ENCODE peak calls at places on chromosomes 13 and 19, in five cellular contexts. One of them, this sample, is unnamed.

GRCh38 chr19:8307965-8308866 is at the start of gene CD320:
- DNase-seq in AG04450: peak; percentile 64
- DNase-seq in IMR-90: peak; percentile 87
- DNase-seq in PC-3: peak; percentile 96
- DNase-seq in GM23338: peak; percentile 94
- DNase-seq in this sample: peak; percentile 87

GRCh38 chr13:73284475-73284874 is 225.7 kb downstream of the KLF5 start:
- DNase-seq in AG04450: no peak
- DNase-seq in IMR-90: no peak
- DNase-seq in PC-3: no peak
- DNase-seq in GM23338: no peak
- DNase-seq in this sample: no peak

GRCh38 chr13:23642110-23642509 is 71.9 kb downstream of the TNFRSF19 start:
- DNase-seq in AG04450: no peak
- DNase-seq in IMR-90: peak; percentile 30
- DNase-seq in PC-3: no peak
- DNase-seq in GM23338: no peak
- DNase-seq in this sample: no peak

GRCh38 chr13:77779461-77780272 is 82.2 kb downstream of the SLAIN1 start:
- DNase-seq in AG04450: peak; percentile 55
- DNase-seq in IMR-90: peak; percentile 74
- DNase-seq in PC-3: peak; percentile 63
- DNase-seq in GM23338: peak; percentile 76
- DNase-seq in this sample: peak; percentile 31

GRCh38 chr13:85997587-85997986 is 198.4 kb upstream of the SLITRK6 start:
- DNase-seq in AG04450: no peak
- DNase-seq in IMR-90: no peak
- DNase-seq in PC-3: no peak
- DNase-seq in GM23338: no peak
- DNase-seq in this sample: no peak

GRCh38 chr13:44575741-44576395 is at the start of gene TSC22D1:
- DNase-seq in AG04450: no peak
- DNase-seq in IMR-90: peak; percentile 56
- DNase-seq in PC-3: peak; percentile 21
- DNase-seq in GM23338: peak; percentile 56
- DNase-seq in this sample: peak; percentile 50

GRCh38 chr19:40144947-40145748 is 46.1 kb upstream of the MAP3K10 start:
- DNase-seq in AG04450: no peak
- DNase-seq in IMR-90: no peak
- DNase-seq in PC-3: no peak
- DNase-seq in GM23338: peak; percentile 7
- DNase-seq in this sample: no peak

GRCh38 chr19:5001547-5002131 is 32.7 kb downstream of the KDM4B start:
- DNase-seq in AG04450: no peak
- DNase-seq in IMR-90: peak; percentile 71
- DNase-seq in PC-3: peak; percentile 76
- DNase-seq in GM23338: peak; percentile 75
- DNase-seq in this sample: peak; percentile 65

GRCh38 chr13:93951153-93951552 is 528.3 kb downstream of the DCT start:
- DNase-seq in AG04450: no peak
- DNase-seq in IMR-90: peak; percentile 26
- DNase-seq in PC-3: peak; percentile 7
- DNase-seq in GM23338: peak; percentile 7
- DNase-seq in this sample: no peak

GRCh38 chr19:28066988-28067387 is 1146.0 kb downstream of the UQCRFS1 start:
- DNase-seq in AG04450: no peak
- DNase-seq in IMR-90: no peak
- DNase-seq in PC-3: no peak
- DNase-seq in GM23338: no peak
- DNase-seq in this sample: no peak

GRCh38 chr13:52130641-52131040 is 1.8 kb upstream of the NEK5 start:
- DNase-seq in AG04450: no peak
- DNase-seq in IMR-90: no peak
- DNase-seq in PC-3: peak; percentile 64
- DNase-seq in GM23338: no peak
- DNase-seq in this sample: no peak

GRCh38 chr13:41054919-41055619 is 6.2 kb upstream of the WBP4 start:
- DNase-seq in AG04450: no peak
- DNase-seq in IMR-90: no peak
- DNase-seq in PC-3: no peak
- DNase-seq in GM23338: peak; percentile 57
- DNase-seq in this sample: no peak

GRCh38 chr13:44107357-44108121 is 227.8 kb downstream of the LACC1 start:
- DNase-seq in AG04450: no peak
- DNase-seq in IMR-90: no peak
- DNase-seq in PC-3: no peak
- DNase-seq in GM23338: no peak
- DNase-seq in this sample: no peak

GRCh38 chr19:15197275-15198005 is 3.4 kb downstream of the NOTCH3 start:
- DNase-seq in AG04450: no peak
- DNase-seq in IMR-90: peak; percentile 18
- DNase-seq in PC-3: no peak
- DNase-seq in GM23338: no peak
- DNase-seq in this sample: no peak

GRCh38 chr19:40735003-40735771 is 15.1 kb downstream of the ACTMAP start:
- DNase-seq in AG04450: no peak
- DNase-seq in IMR-90: no peak
- DNase-seq in PC-3: no peak
- DNase-seq in GM23338: no peak
- DNase-seq in this sample: no peak

GRCh38 chr19:2329528-2329927 is 1.0 kb downstream of the SPPL2B start:
- DNase-seq in AG04450: no peak
- DNase-seq in IMR-90: no peak
- DNase-seq in PC-3: no peak
- DNase-seq in GM23338: no peak
- DNase-seq in this sample: no peak

GRCh38 chr19:12733369-12733896 is 1.1 kb downstream of the TRIR start:
- DNase-seq in AG04450: no peak
- DNase-seq in IMR-90: peak; percentile 45
- DNase-seq in PC-3: peak; percentile 53
- DNase-seq in GM23338: peak; percentile 54
- DNase-seq in this sample: no peak

GRCh38 chr19:11418518-11419506 is at the start of gene RGL3:
- DNase-seq in AG04450: no peak
- DNase-seq in IMR-90: no peak
- DNase-seq in PC-3: peak; percentile 33
- DNase-seq in GM23338: peak; percentile 95
- DNase-seq in this sample: peak; percentile 40

GRCh38 chr19:58408152-58409009 is at the start of gene ZNF584:
- DNase-seq in AG04450: peak; percentile 86
- DNase-seq in IMR-90: peak; percentile 93
- DNase-seq in PC-3: peak; percentile 96
- DNase-seq in GM23338: peak; percentile 99
- DNase-seq in this sample: peak; percentile 94

DNA sequence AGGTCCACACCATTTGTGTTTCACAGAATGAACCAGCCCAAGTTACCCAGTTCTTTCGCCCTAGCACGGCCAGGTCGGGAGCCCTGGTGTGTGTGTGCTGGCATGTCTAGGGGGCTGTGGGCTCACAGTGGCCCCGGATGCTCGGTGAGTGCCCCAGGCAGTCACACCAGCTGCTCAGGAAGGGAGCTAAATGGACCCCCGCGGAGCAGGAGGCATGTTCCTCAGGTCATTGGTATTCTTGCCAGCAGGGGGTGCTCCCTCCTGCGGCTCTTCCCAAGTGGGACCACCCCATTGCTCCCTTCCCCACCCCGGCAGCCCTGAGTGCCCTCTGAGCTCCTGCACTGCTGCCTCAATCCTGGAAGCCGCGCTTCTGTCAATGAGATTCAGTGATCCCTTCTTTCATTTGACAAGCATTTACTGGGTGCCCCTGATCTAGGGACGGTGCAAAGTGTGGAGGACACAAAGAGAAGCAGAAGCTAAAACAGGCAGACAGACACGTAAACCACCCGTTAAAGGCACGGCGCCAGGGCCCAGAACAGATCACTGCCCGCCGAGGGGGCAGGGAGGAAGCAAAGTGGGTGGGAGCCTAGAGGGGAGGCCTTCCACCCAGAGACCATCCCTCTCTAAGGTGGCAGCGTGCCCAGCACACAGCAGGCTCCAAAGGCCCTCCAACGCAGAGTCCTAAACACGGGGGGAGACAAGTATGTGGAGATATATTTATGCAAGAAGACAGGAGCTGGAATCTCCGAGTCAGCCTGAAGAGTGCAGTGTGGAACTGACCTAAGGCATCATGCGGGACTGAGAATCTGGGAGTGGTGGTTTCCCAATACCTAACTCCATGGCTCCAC is 5.2 kb upstream of the ADPRHL1 start:
- DNase-seq in AG04450: peak; percentile 13
- DNase-seq in IMR-90: peak; percentile 55
- DNase-seq in PC-3: no peak
- DNase-seq in GM23338: peak; percentile 59
- DNase-seq in this sample: peak; percentile 56
- TF ChIP-seq CTCF in AG04450: peak; percentile 64
- TF ChIP-seq CTCF in IMR-90: peak; percentile 37
- TF ChIP-seq CTCF in PC-3: peak; percentile 49
- TF ChIP-seq CTCF in GM23338: peak; percentile 49
- TF ChIP-seq CTCF in this sample: peak; percentile 63

GRCh38 chr19:16335226-16335625 is 10.6 kb downstream of the KLF2 start:
- DNase-seq in AG04450: no peak
- DNase-seq in IMR-90: no peak
- DNase-seq in PC-3: no peak
- DNase-seq in GM23338: no peak
- DNase-seq in this sample: no peak
- TF ChIP-seq CTCF in AG04450: no peak
- TF ChIP-seq CTCF in IMR-90: no peak
- TF ChIP-seq CTCF in PC-3: no peak
- TF ChIP-seq CTCF in GM23338: no peak
- TF ChIP-seq CTCF in this sample: no peak

DNA sequence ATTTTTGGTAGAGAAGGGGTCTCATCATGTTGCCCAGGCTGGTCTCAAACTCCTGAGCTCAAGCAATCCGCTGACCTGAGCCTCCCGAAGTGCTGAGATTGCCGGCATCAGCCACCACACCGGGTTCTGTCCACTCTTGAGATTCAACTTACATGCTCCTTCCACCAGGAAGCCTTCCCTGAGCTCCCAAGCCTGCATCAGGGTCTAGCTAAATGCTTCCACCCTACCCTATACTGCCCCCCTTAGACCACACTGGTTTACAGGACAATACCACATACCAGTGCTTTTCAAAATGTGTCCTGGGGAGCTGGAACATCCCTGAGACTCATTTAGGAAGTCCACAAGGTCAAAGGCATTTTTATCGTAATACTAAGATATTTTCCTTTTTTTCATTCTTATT is 15.1 kb upstream of the CACNG8 start:
- DNase-seq in AG04450: no peak
- DNase-seq in IMR-90: no peak
- DNase-seq in PC-3: peak; percentile 23
- DNase-seq in GM23338: peak; percentile 85
- DNase-seq in this sample: peak; percentile 30
- TF ChIP-seq CTCF in AG04450: peak; percentile 8
- TF ChIP-seq CTCF in IMR-90: no peak
- TF ChIP-seq CTCF in PC-3: peak; percentile 48
- TF ChIP-seq CTCF in GM23338: peak; percentile 83
- TF ChIP-seq CTCF in this sample: no peak

GRCh38 chr13:99608345-99608744 is 107.1 kb downstream of the TM9SF2 start:
- DNase-seq in AG04450: no peak
- DNase-seq in IMR-90: no peak
- DNase-seq in PC-3: no peak
- DNase-seq in GM23338: no peak
- DNase-seq in this sample: no peak

GRCh38 chr13:99605417-99606321 is 104.4 kb downstream of the TM9SF2 start:
- DNase-seq in AG04450: no peak
- DNase-seq in IMR-90: no peak
- DNase-seq in PC-3: peak; percentile 24
- DNase-seq in GM23338: peak; percentile 75
- DNase-seq in this sample: peak; percentile 46

GRCh38 chr13:99606322-99607089 is 105.2 kb downstream of the TM9SF2 start:
- DNase-seq in AG04450: peak; percentile 44
- DNase-seq in IMR-90: peak; percentile 71
- DNase-seq in PC-3: peak; percentile 69
- DNase-seq in GM23338: peak; percentile 87
- DNase-seq in this sample: peak; percentile 95

GRCh38 chr13:99614465-99614885 is 113.2 kb downstream of the TM9SF2 start:
- DNase-seq in AG04450: no peak
- DNase-seq in IMR-90: no peak
- DNase-seq in PC-3: no peak
- DNase-seq in GM23338: peak; percentile 66
- DNase-seq in this sample: no peak

DNA sequence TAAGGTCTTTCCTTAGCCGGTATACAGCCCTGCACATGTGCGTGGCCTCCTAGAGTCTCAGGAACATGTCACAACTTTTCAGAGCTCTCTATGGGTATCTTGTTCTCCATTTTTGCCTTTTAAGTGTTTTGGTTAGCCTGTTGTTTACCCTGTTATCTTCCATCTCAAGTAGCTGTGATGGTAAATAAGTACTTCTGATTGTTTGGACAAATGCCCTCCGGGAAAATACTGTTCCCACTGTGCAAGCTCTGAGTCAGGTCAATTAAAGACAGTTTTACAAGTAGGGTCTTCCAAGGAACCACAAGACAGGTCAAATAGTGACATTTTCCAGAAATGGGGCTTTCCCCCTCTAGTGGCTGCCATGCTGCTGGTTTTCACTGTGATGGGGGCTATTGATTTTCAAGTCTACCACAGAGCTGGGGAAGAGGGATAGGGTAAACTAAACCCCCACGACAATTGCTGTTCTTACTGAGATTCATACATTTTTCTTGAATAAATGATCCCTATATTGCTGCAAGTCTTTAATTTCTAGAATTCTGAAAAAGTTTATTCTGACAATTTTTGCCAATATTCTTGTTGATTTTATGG is 109.5 kb downstream of the TM9SF2 start:
- DNase-seq in AG04450: no peak
- DNase-seq in IMR-90: no peak
- DNase-seq in PC-3: no peak
- DNase-seq in GM23338: peak; percentile 22
- DNase-seq in this sample: no peak
- TF ChIP-seq CTCF in AG04450: peak; percentile 11
- TF ChIP-seq CTCF in IMR-90: no peak
- TF ChIP-seq CTCF in PC-3: peak; percentile 24
- TF ChIP-seq CTCF in GM23338: peak; percentile 54
- TF ChIP-seq CTCF in this sample: no peak

GRCh38 chr19:32355309-32355708 is 9.9 kb downstream of the ZNF507 start:
- DNase-seq in AG04450: no peak
- DNase-seq in IMR-90: no peak
- DNase-seq in PC-3: no peak
- DNase-seq in GM23338: no peak
- DNase-seq in this sample: no peak

GRCh38 chr19:32358311-32358710 is 12.9 kb downstream of the ZNF507 start:
- DNase-seq in AG04450: no peak
- DNase-seq in IMR-90: no peak
- DNase-seq in PC-3: no peak
- DNase-seq in GM23338: no peak
- DNase-seq in this sample: no peak

GRCh38 chr19:32359581-32359980 is 14.2 kb downstream of the ZNF507 start:
- DNase-seq in AG04450: no peak
- DNase-seq in IMR-90: no peak
- DNase-seq in PC-3: no peak
- DNase-seq in GM23338: no peak
- DNase-seq in this sample: no peak

GRCh38 chr19:32354345-32354744 is 8.9 kb downstream of the ZNF507 start:
- DNase-seq in AG04450: no peak
- DNase-seq in IMR-90: no peak
- DNase-seq in PC-3: no peak
- DNase-seq in GM23338: no peak
- DNase-seq in this sample: no peak

GRCh38 chr19:32357720-32358119 is 12.3 kb downstream of the ZNF507 start:
- DNase-seq in AG04450: no peak
- DNase-seq in IMR-90: no peak
- DNase-seq in PC-3: peak; percentile 36
- DNase-seq in GM23338: no peak
- DNase-seq in this sample: no peak
- TF ChIP-seq CTCF in AG04450: peak; percentile 44
- TF ChIP-seq CTCF in IMR-90: peak; percentile 25
- TF ChIP-seq CTCF in PC-3: peak; percentile 64
- TF ChIP-seq CTCF in GM23338: no peak
- TF ChIP-seq CTCF in this sample: peak; percentile 18

This sample was measured in endothelial cell.